ENCODE peak calls at places on chromosomes 1 and 21, in five cellular contexts. N is GM12878, G is HepG2, V is H1, D is K562. S is an unnamed sample.

GRCh38 chr1:236103059-236103458 is 38.2 kb upstream of the NID1 start:
- DNase-seq in N (no peak), G (no peak), V (no peak), D (no peak), S (no peak)

GRCh38 chr1:149936992-149937705 is 470 bp upstream of the MTMR11 start:
- DNase-seq in N (no peak), G (peak; percentile 41), V (no peak), D (no peak), S (peak; percentile 88)

GRCh38 chr1:6108937-6109636 is 63.4 kb downstream of the KCNAB2 start:
- DNase-seq in N (no peak), G (peak; percentile 20), V (peak; percentile 41), D (no peak), S (peak; percentile 65)

GRCh38 chr1:56199060-56199459 is 380.3 kb downstream of the PLPP3 start:
- DNase-seq in N (no peak), G (no peak), V (no peak), D (no peak), S (no peak)

GRCh38 chr1:54557956-54558355 is 9.9 kb downstream of the ACOT11 start:
- DNase-seq in N (no peak), G (no peak), V (no peak), D (no peak), S (no peak)

GRCh38 chr1:205936846-205937707 is 6.2 kb downstream of the SLC26A9 start:
- DNase-seq in N (no peak), G (peak; percentile 63), V (no peak), D (no peak), S (no peak)

GRCh38 chr21:33025471-33026298 is at the start of gene OLIG2:
- DNase-seq in N (no peak), G (no peak), V (peak; percentile 72), D (peak; percentile 36), S (no peak)

GRCh38 chr1:27380223-27380622 is 2.9 kb downstream of the CD164L2 start:
- DNase-seq in N (no peak), G (no peak), V (no peak), D (no peak), S (no peak)

GRCh38 chr1:47023268-47024137 is at the start of gene CYP4X1:
- DNase-seq in N (no peak), G (no peak), V (peak; percentile 15), D (no peak), S (peak; percentile 49)

GRCh38 chr1:205375816-205376545 is 19.3 kb upstream of the KLHDC8A start:
- DNase-seq in N (no peak), G (peak; percentile 33), V (no peak), D (peak; percentile 25), S (peak; percentile 63)

GRCh38 chr1:201964266-201964665 is 9.0 kb downstream of the TIMM17A start:
- DNase-seq in N (no peak), G (no peak), V (no peak), D (no peak), S (no peak)

GRCh38 chr1:15336866-15337265 is 72.8 kb upstream of the EFHD2 start:
- DNase-seq in N (no peak), G (no peak), V (no peak), D (no peak), S (no peak)

GRCh38 chr1:96944743-96945142 is 223.2 kb downstream of the PTBP2 start:
- DNase-seq in N (no peak), G (no peak), V (no peak), D (no peak), S (no peak)

GRCh38 chr21:35227774-35228173 is 178.7 kb upstream of the RUNX1 start:
- DNase-seq in N (no peak), G (no peak), V (no peak), D (no peak), S (no peak)

GRCh38 chr1:115717541-115717940 is 51.0 kb downstream of the CASQ2 start:
- DNase-seq in N (no peak), G (peak; percentile 57), V (no peak), D (no peak), S (no peak)

GRCh38 chr1:165376041-165376810 is 19.7 kb upstream of the LMX1A start:
- DNase-seq in N (no peak), G (no peak), V (no peak), D (peak; percentile 31), S (no peak)

GRCh38 chr1:247373721-247374141 is 42.1 kb upstream of the ZNF496 start:
- DNase-seq in N (no peak), G (peak; percentile 6), V (no peak), D (peak; percentile 69), S (peak; percentile 22)

GRCh38 chr21:43034098-43034497 is 41.5 kb downstream of the CBS start:
- DNase-seq in N (no peak), G (no peak), V (no peak), D (no peak), S (no peak)

GRCh38 chr1:234771642-234772344 is 161.8 kb upstream of the IRF2BP2 start:
- DNase-seq in N (no peak), G (no peak), V (no peak), D (no peak), S (no peak)

GRCh38 chr1:115142616-115143015 is 53.3 kb upstream of the TSPAN2 start:
- DNase-seq in N (no peak), G (no peak), V (no peak), D (no peak), S (no peak)

GRCh38 chr1:224510880-224511645 is 76.5 kb upstream of the WDR26 start:
- DNase-seq in N (no peak), G (no peak), V (no peak), D (peak; percentile 45), S (peak; percentile 49)

GRCh38 chr1:237386362-237387143 is 344.6 kb downstream of the RYR2 start:
- DNase-seq in N (no peak), G (peak; percentile 17), V (no peak), D (peak; percentile 37), S (peak; percentile 33)

GRCh38 chr1:220239945-220240344 is 32.3 kb downstream of the RAB3GAP2 start:
- DNase-seq in N (no peak), G (no peak), V (no peak), D (no peak), S (no peak)

GRCh38 chr1:109208431-109208830 is 5.3 kb upstream of the SARS1 start:
- DNase-seq in N (no peak), G (no peak), V (no peak), D (no peak), S (no peak)

GRCh38 chr1:226632922-226633351 is 84.4 kb downstream of the STUM start:
- DNase-seq in N (no peak), G (no peak), V (no peak), D (no peak), S (no peak)

GRCh38 chr21:44548922-44549321 is 2.4 kb downstream of the KRTAP10-2 start:
- DNase-seq in N (no peak), G (no peak), V (peak; percentile 51), D (no peak), S (no peak)
- TF ChIP-seq JUND in N (no peak), G (no peak), V (no peak), D (no peak), S (no peak)

GRCh38 chr1:66156144-66156543 is 363.4 kb downstream of the PDE4B start:
- DNase-seq in N (no peak), G (no peak), V (no peak), D (no peak), S (no peak)

DNA sequence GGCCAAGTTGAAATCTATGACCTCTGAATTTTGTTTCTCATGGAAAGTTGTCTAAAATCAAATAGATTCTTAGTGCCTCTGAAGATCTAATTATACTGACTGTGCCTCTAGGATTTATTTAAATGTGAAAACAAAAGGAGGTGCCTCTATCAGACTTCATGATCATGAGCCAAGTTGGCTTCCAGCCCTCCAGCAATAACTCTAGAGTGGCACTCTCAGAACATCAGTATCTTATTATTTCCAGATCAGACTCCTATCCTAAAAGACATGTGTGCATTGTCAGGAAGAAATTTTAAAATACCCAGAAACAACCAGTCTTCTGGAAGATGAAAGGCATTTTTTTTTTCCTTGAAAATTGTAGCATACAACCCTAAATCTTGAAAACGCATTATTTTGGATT is 368.0 kb downstream of the PDE4B start:
- DNase-seq in N (no peak), G (no peak), V (no peak), D (no peak), S (no peak)
- TF ChIP-seq JUND in N (no peak), G (no peak), V (no peak), D (no peak), S (no peak)

GRCh38 chr1:87106158-87106557 is 191.7 kb downstream of the HS2ST1 start:
- DNase-seq in N (no peak), G (no peak), V (no peak), D (no peak), S (no peak)
- TF ChIP-seq JUND in N (no peak), G (no peak), V (no peak), D (no peak), S (no peak)

DNA sequence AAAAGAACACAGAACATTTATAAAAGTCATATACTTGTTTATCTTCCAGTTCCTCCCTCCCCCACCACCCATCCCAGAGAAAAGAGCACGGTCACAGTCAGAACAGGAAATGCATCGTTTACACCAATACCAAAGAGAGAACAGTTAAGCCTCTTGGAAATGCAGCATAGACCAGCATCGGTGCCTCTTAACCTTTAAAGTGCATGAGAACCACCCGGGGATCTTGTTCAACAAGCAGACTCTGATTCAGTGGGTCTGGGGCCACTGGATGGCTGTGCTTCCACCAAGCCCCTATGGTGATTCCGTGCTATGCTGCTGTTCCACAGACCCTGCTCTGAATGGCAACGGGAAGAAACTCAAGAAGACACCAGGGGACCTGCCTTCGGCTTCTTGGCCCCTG is 19.2 kb downstream of the FAM89A start:
- DNase-seq in N (no peak), G (no peak), V (no peak), D (no peak), S (no peak)
- TF ChIP-seq JUND in N (no peak), G (no peak), V (no peak), D (no peak), S (no peak)

GRCh38 chr1:9825101-9826074 is 1.6 kb upstream of the CLSTN1 start:
- DNase-seq in N (peak; percentile 20), G (peak; percentile 46), V (peak; percentile 59), D (peak; percentile 53), S (peak; percentile 72)
- TF ChIP-seq JUND in N (no peak), G (no peak), V (peak; percentile 46), D (peak; percentile 62), S (no peak)

GRCh38 chr1:156248323-156248683 is 447 bp upstream of the PAQR6 start:
- DNase-seq in N (no peak), G (no peak), V (no peak), D (no peak), S (no peak)

GRCh38 chr1:156247460-156248322 is at the start of gene PAQR6:
- DNase-seq in N (no peak), G (peak; percentile 53), V (no peak), D (no peak), S (no peak)

GRCh38 chr1:156249593-156249992 is 1.7 kb upstream of the PAQR6 start:
- DNase-seq in N (no peak), G (no peak), V (no peak), D (no peak), S (no peak)

GRCh38 chr1:156253634-156254033 is 5.8 kb upstream of the PAQR6 start:
- DNase-seq in N (no peak), G (no peak), V (no peak), D (no peak), S (no peak)

DNA sequence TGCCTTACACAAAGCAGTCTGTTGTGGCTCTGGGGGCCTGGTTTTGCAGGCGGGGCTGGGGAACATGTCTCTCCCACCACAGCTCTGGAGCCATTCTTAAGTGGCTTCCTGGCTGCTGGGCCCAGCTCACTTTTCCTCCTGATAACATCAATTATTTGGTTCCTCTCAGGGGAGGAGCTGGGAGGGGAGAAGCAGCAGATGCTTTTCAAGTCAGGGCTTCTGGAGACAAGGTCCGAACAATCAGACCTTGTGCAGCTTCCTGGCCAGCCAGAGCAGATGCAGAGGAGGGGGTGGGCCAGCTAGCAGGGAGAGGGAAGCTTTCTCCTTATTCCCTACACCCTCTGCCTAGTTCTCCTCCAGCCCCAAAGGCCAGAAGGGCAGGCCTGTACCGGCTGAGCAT is 3.7 kb upstream of the PAQR6 start:
- DNase-seq in N (no peak), G (no peak), V (no peak), D (no peak), S (no peak)
- TF ChIP-seq JUND in N (no peak), G (no peak), V (no peak), D (no peak), S (no peak)

S was measured in T47D.